ENCODE peak calls at places on chromosomes 2 and 18, in six cellular contexts. V, I, T, F, A and M are unnamed samples. For H3K4me1, the result is how much of the 10 kb centered on the place peaks cover.

GRCh38 chr2:220240640-220241039 is 613.2 kb downstream of the SLC4A3 start:
- DNase-seq in V (no peak), T (no peak), A (no peak), F (no peak), I (no peak), M (no peak)

GRCh38 chr2:150295544-150295943 is 191.9 kb downstream of the RND3 start:
- DNase-seq in A (no peak), F (no peak), T (no peak), V (no peak), I (no peak), M (no peak)

GRCh38 chr2:10814571-10815331 is 2.2 kb upstream of the PDIA6 start:
- DNase-seq in I (no peak), A (peak), T (no peak), F (no peak), V (no peak), M (no peak)

GRCh38 chr18:59814872-59815271 is 84.9 kb upstream of the PMAIP1 start:
- DNase-seq in T (no peak), A (no peak), V (no peak), I (no peak), F (no peak), M (peak)

GRCh38 chr2:60553992-60554648 is 666 bp upstream of the BCL11A start:
- DNase-seq in V (peak), F (peak), T (no peak), I (peak), A (peak), M (no peak)

GRCh38 chr2:186891219-186891621 is 42.2 kb upstream of the ZSWIM2 start:
- DNase-seq in T (no peak), A (peak), F (no peak), I (no peak), V (no peak), M (no peak)

GRCh38 chr18:30682667-30683066 is 359.9 kb downstream of the DSC3 start:
- DNase-seq in F (no peak), V (no peak), A (no peak), T (no peak), I (no peak), M (no peak)

GRCh38 chr18:36420826-36421225 is 123.3 kb downstream of the FHOD3 start:
- DNase-seq in V (no peak), I (no peak), T (no peak), A (no peak), F (no peak), M (no peak)

GRCh38 chr2:44075536-44075935 is 79.7 kb upstream of the LRPPRC start:
- DNase-seq in I (no peak), T (peak), F (no peak), A (no peak), V (no peak), M (no peak)

GRCh38 chr2:225040862-225041209 is 1.4 kb downstream of the DOCK10 start:
- DNase-seq in A (peak), T (no peak), F (no peak), V (no peak), I (peak), M (no peak)

GRCh38 chr2:694174-694573 is 17.0 kb upstream of the TMEM18 start:
- DNase-seq in V (no peak), A (no peak), I (no peak), F (no peak), T (no peak), M (peak)

GRCh38 chr2:58512878-58513277 is 271.8 kb upstream of the FANCL start:
- DNase-seq in F (no peak), A (no peak), V (no peak), I (no peak), T (no peak), M (no peak)

GRCh38 chr2:68432696-68433658 is 34.1 kb downstream of the FBXO48 start:
- DNase-seq in F (no peak), T (no peak), I (no peak), V (no peak), A (no peak), M (no peak)

GRCh38 chr18:8478166-8478967 is 130.9 kb upstream of the RAB12 start:
- DNase-seq in V (peak), T (peak), I (peak), A (peak), F (peak), M (peak)

GRCh38 chr2:8684421-8684884 is 2.6 kb downstream of the ID2 start:
- DNase-seq in I (peak), F (no peak), V (no peak), A (peak), T (no peak), M (no peak)

GRCh38 chr2:205496777-205497176 is 185.5 kb upstream of the NRP2 start:
- DNase-seq in A (peak), I (no peak), T (no peak), F (no peak), V (no peak), M (no peak)

GRCh38 chr18:31044926-31045325 is 2.4 kb upstream of the DSC3 start:
- DNase-seq in I (no peak), V (no peak), A (no peak), F (no peak), T (no peak), M (no peak)

GRCh38 chr2:12762976-12763375 is 46.2 kb downstream of the TRIB2 start:
- DNase-seq in T (no peak), V (no peak), A (no peak), F (no peak), I (no peak), M (no peak)

GRCh38 chr18:44464401-44465185 is 216.1 kb upstream of the SETBP1 start:
- DNase-seq in A (no peak), V (no peak), I (no peak), T (no peak), F (no peak), M (no peak)

GRCh38 chr18:79486356-79487197 is 90.8 kb downstream of the NFATC1 start:
- DNase-seq in I (no peak), F (peak), A (no peak), T (peak), V (no peak), M (no peak)

DNA sequence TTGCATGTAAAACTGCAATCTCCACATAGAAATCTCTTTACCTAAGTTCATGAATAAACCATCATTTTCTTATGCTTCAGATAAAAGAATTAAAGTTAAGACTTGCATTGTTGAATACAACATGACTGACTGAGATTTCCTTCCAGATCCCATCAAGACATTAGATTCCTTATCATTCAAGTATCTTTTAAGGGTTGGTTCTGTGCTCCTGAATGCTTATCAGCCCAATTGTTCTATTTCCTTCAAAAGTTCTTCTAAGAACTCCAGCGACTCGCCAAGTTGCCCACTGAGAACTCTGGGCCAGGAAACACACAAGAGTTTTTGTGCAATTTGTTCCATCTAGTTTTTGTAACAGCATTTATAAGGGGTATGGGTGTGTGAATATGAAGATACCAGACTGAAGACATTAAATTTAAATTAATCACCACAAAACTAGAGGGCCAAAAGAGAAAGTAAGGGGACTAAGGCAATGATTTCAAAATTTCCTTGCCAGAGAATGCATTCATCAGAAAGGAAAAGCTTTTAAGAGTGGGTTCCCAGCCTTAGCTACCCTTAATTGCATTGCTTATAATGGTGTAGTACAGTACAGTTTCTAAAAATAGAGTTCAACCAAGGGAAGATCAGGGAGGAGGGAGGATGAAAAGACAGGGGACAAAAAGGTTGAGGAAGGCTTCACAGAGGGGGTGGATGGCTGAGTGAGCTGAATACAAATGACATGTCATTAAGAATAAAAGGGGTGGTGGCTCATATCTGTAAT is 120.2 kb downstream of the RBMS1 start:
- DNase-seq in V (no peak), A (no peak), F (no peak), T (no peak), I (no peak), M (no peak)
- H3K4me1 ChIP-seq in V (half or more), A (half or more), F (under half), T (half or more), I (under half), M (half or more)

GRCh38 chr2:2992622-2993021 is 385.0 kb downstream of the EIPR1 start:
- DNase-seq in T (no peak), V (no peak), F (no peak), I (no peak), A (no peak), M (no peak)
- H3K4me1 ChIP-seq in T (under half), V (under half), F (under half), I (under half), A (under half), M (under half)

GRCh38 chr2:99485824-99486223 is 4.0 kb downstream of the REV1 start:
- DNase-seq in T (no peak), V (no peak), I (no peak), A (no peak), F (no peak), M (no peak)

GRCh38 chr2:99481941-99482340 is 7.9 kb downstream of the REV1 start:
- DNase-seq in V (no peak), F (no peak), I (no peak), A (peak), T (no peak), M (no peak)

GRCh38 chr2:99485411-99485810 is 4.4 kb downstream of the REV1 start:
- DNase-seq in A (peak), I (no peak), V (no peak), F (no peak), T (no peak), M (no peak)

GRCh38 chr2:99481527-99481926 is 8.3 kb downstream of the REV1 start:
- DNase-seq in T (no peak), I (no peak), A (no peak), V (no peak), F (no peak), M (no peak)

DNA sequence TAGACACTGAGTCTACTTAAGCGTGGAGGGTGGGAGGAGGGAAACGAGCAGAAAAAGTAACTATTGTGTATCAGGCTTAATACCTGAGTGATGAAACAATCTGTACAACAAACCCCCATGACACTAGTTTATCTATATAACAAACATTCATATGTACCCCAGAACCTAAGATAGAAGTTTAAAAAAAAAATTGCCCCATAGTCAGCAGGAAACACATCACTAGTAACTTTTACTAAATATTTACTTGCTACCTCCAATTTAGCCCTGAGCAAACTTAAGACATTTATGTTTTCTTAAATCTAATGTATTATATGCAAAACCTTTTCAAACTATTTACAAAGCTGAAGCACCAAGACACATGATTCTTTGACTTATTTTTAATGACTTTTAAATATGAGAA is 5.6 kb downstream of the REV1 start:
- DNase-seq in V (no peak), I (no peak), A (no peak), F (no peak), T (no peak), M (no peak)
- H3K4me1 ChIP-seq in V (half or more), I (under half), A (under half), F (under half), T (half or more), M (under half)

DNA sequence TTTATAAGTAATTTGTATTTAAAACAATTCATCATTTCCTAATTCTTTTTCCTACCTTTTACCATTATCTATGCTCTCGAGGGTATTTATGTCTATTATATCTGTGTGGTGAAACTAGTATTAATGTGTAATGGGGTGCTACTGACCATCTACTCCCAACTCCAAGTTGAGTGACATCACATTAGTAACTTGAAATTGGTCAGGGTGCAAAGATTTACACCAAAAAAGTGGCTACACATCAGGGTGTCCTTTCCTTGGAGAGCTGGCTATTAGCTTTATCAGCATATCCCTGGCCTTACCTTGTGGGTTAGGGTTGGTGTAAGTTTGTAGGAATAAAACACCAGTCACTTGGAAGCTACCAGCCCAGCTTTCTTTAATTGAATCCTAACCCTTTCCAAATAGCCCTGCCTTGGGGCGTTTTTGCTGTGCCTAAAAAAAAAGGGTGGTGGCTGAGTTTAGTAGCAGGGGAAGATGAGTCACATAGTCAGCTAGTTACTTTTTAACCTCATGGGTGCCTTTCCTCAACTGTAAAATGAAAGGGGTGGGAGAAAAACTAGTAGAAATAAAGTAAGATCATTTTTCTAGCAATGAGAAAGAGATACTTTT is 14.0 kb downstream of the ANXA4 start:
- DNase-seq in A (peak), T (no peak), I (peak), V (no peak), F (no peak), M (no peak)
- H3K4me1 ChIP-seq in A (under half), T (under half), I (under half), V (under half), F (under half), M (under half)

DNA sequence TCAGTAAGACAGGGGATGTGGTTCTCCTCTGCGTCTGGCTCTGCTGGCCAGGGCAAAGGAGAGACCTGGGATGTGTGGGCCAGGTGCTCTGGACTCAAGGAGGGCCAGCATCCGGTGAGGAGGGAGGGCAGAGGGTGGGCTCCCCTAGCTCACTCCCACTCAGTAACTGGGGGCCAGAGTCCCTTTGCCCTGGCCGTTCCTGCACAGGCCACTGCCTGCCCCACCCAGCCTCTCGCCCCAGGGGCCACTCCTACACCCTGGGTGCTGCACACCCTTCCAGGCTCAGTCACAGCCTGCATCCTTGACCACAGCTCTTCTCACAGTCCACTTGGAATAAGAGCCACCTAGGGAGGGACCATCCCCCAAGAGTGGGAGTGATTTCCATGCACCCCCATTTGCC is 41.0 kb downstream of the SNED1 start:
- DNase-seq in V (no peak), F (no peak), T (no peak), I (no peak), A (no peak), M (no peak)
- H3K4me1 ChIP-seq in V (under half), F (under half), T (under half), I (half or more), A (under half), M (under half)

DNA sequence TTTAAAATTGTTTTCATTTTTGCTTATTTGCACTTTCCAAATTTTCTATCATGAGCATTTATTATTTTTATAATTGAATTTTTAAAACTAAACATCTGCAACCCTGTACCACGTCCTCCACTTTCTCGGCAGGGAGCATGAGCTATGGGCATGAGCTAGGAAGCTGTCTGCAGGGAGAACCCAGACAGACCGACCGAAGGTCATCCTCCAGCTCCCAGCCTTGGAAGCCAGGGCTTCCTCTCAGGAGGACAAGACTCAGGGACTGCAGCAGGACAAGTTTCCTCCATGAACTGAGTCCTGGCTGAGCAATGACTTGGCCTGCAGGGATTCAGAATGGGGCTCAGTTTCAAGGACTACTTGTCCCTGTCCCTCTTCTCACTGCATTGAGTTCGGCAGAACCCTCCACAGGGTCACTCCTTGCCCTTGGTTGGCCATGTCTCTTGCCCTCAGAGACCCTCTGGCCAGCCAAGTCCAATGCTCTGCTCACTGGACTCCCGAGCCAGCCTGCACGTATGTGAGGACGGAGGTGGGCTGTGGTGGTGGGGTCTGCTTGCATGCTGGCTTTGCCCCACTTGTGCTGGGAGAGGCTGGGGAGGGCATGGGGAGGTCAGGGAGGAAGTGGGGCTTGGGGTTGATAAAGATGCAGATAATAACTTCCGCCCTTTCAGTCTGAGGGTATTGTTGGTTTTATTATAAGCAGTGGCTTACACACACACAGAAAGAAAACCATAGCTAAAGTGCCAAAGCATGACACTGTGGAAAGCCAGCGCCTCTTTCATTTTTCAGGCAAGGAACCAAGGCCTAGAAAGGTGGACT is 6.6 kb downstream of the NMUR1 start:
- DNase-seq in I (peak), A (no peak), V (no peak), T (no peak), F (peak), M (no peak)
- H3K4me1 ChIP-seq in I (under half), A (under half), V (under half), T (under half), F (under half), M (under half)

GRCh38 chr2:64012115-64012514 is 7.1 kb downstream of the VPS54 start:
- DNase-seq in F (no peak), I (no peak), V (no peak), T (no peak), A (no peak), M (no peak)
- H3K4me1 ChIP-seq in F (under half), I (under half), V (under half), T (under half), A (under half), M (under half)

GRCh38 chr2:32945286-32945685 is 1.5 kb upstream of the LTBP1 start:
- DNase-seq in T (no peak), A (no peak), I (no peak), F (no peak), V (no peak), M (no peak)

GRCh38 chr2:32947484-32948143 is 861 bp downstream of the LTBP1 start:
- DNase-seq in F (peak), I (peak), T (peak), A (peak), V (peak), M (peak)

GRCh38 chr2:32948266-32948665 is 1.5 kb downstream of the LTBP1 start:
- DNase-seq in T (no peak), F (no peak), I (no peak), A (no peak), V (no peak), M (no peak)

GRCh38 chr2:32947076-32947483 is 327 bp downstream of the LTBP1 start:
- DNase-seq in I (no peak), F (peak), T (no peak), V (peak), A (no peak), M (peak)

DNA sequence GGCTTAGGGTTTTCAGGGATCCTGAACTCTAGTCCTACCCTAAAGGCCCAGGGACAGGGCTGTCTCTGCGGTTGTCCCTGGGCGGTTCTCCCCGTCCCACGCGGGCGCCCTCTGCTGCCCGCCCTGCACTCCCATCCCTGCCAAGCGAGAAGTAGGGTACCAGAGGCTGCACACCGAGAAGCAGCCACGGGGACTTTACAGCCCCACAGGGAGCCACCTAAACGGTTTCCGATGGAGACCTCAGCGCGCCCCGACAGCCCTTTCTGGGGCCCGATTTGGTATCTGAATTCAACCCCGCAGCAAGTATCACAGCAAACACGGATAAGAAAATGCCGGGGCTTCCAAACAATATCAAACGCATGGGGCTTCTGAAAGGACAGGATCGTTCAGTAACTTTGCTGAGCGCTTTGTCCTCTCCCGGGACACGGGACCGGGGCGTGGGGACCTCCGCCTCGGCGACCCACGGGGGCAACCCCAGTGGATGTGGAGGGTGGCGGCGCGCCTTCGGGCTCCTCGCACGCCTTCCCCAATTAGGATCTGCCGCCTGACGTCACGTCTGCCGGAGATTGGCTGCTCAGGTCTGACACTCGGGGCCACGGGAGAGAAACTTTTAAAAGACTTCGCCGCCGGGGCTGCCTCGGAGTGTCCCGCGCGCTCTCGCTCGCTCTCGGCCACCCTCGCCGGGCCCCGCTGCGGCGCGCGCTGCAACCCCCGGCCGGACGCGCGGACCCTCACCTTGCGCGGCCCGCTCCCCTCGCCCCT is at the start of gene LTBP1:
- DNase-seq in F (peak), V (peak), I (peak), T (peak), A (peak), M (peak)
- H3K4me1 ChIP-seq in F (under half), V (under half), I (under half), T (under half), A (under half), M (under half)